ENCODE peak calls at places on chromosomes 2 and 18, in six cellular contexts. One of them, this sample, is unnamed.

GRCh38 chr18:71107220-71107619 is 818.4 kb downstream of the SOCS6 start:
- DNase-seq in CD4-positive, alpha-beta memory T cell: no peak
- DNase-seq in GM12891: no peak
- DNase-seq in foreskin fibroblast: no peak
- DNase-seq in NCI-H1694 treated with DMSO at 0.1 percent for 48 hours: no peak
- DNase-seq in T-helper 2 cell: no peak
- DNase-seq in this sample: no peak

GRCh38 chr2:70123051-70123828 is 36.0 kb downstream of the PCBP1 start:
- DNase-seq in foreskin fibroblast: peak
- DNase-seq in T-helper 2 cell: no peak
- DNase-seq in CD4-positive, alpha-beta memory T cell: no peak
- DNase-seq in GM12891: no peak
- DNase-seq in NCI-H1694 treated with DMSO at 0.1 percent for 48 hours: no peak
- DNase-seq in this sample: no peak

GRCh38 chr2:236049981-236050380 is 118.2 kb downstream of the GBX2 start:
- DNase-seq in GM12891: no peak
- DNase-seq in NCI-H1694 treated with DMSO at 0.1 percent for 48 hours: no peak
- DNase-seq in T-helper 2 cell: no peak
- DNase-seq in foreskin fibroblast: no peak
- DNase-seq in CD4-positive, alpha-beta memory T cell: peak
- DNase-seq in this sample: no peak

GRCh38 chr2:85445316-85446295 is 27.1 kb downstream of the SH2D6 start:
- DNase-seq in CD4-positive, alpha-beta memory T cell: no peak
- DNase-seq in NCI-H1694 treated with DMSO at 0.1 percent for 48 hours: peak
- DNase-seq in foreskin fibroblast: peak
- DNase-seq in GM12891: no peak
- DNase-seq in T-helper 2 cell: no peak
- DNase-seq in this sample: peak

GRCh38 chr2:238325694-238326093 is 5.4 kb downstream of the TRAF3IP1 start:
- DNase-seq in foreskin fibroblast: no peak
- DNase-seq in CD4-positive, alpha-beta memory T cell: no peak
- DNase-seq in T-helper 2 cell: no peak
- DNase-seq in GM12891: no peak
- DNase-seq in NCI-H1694 treated with DMSO at 0.1 percent for 48 hours: no peak
- DNase-seq in this sample: no peak

GRCh38 chr18:35776481-35776880 is 194.9 kb downstream of the GALNT1 start:
- DNase-seq in T-helper 2 cell: no peak
- DNase-seq in NCI-H1694 treated with DMSO at 0.1 percent for 48 hours: no peak
- DNase-seq in CD4-positive, alpha-beta memory T cell: no peak
- DNase-seq in GM12891: no peak
- DNase-seq in foreskin fibroblast: peak
- DNase-seq in this sample: no peak

GRCh38 chr2:54497738-54498680 is 41.9 kb downstream of the SPTBN1 start:
- DNase-seq in NCI-H1694 treated with DMSO at 0.1 percent for 48 hours: no peak
- DNase-seq in GM12891: no peak
- DNase-seq in T-helper 2 cell: no peak
- DNase-seq in foreskin fibroblast: peak
- DNase-seq in CD4-positive, alpha-beta memory T cell: no peak
- DNase-seq in this sample: no peak

GRCh38 chr2:189515264-189515663 is 65.3 kb downstream of the SLC40A1 start:
- DNase-seq in foreskin fibroblast: no peak
- DNase-seq in CD4-positive, alpha-beta memory T cell: no peak
- DNase-seq in GM12891: no peak
- DNase-seq in T-helper 2 cell: no peak
- DNase-seq in NCI-H1694 treated with DMSO at 0.1 percent for 48 hours: no peak
- DNase-seq in this sample: no peak

GRCh38 chr2:16653799-16654198 is 11.8 kb downstream of the CYRIA start:
- DNase-seq in NCI-H1694 treated with DMSO at 0.1 percent for 48 hours: no peak
- DNase-seq in T-helper 2 cell: no peak
- DNase-seq in GM12891: no peak
- DNase-seq in CD4-positive, alpha-beta memory T cell: no peak
- DNase-seq in foreskin fibroblast: no peak
- DNase-seq in this sample: no peak

GRCh38 chr18:7641813-7642212 is 74.7 kb downstream of the PTPRM start:
- DNase-seq in GM12891: no peak
- DNase-seq in NCI-H1694 treated with DMSO at 0.1 percent for 48 hours: no peak
- DNase-seq in foreskin fibroblast: no peak
- DNase-seq in CD4-positive, alpha-beta memory T cell: no peak
- DNase-seq in T-helper 2 cell: no peak
- DNase-seq in this sample: no peak

GRCh38 chr2:237479747-237480146 is 7.3 kb upstream of the MLPH start:
- DNase-seq in CD4-positive, alpha-beta memory T cell: no peak
- DNase-seq in T-helper 2 cell: no peak
- DNase-seq in NCI-H1694 treated with DMSO at 0.1 percent for 48 hours: peak
- DNase-seq in foreskin fibroblast: no peak
- DNase-seq in GM12891: no peak
- DNase-seq in this sample: no peak

GRCh38 chr2:206084468-206084869 is 1.5 kb downstream of the INO80D start:
- DNase-seq in GM12891: no peak
- DNase-seq in foreskin fibroblast: peak
- DNase-seq in NCI-H1694 treated with DMSO at 0.1 percent for 48 hours: peak
- DNase-seq in CD4-positive, alpha-beta memory T cell: peak
- DNase-seq in T-helper 2 cell: no peak
- DNase-seq in this sample: peak

GRCh38 chr2:21999522-21999921 is 875.8 kb downstream of the TDRD15 start:
- DNase-seq in NCI-H1694 treated with DMSO at 0.1 percent for 48 hours: no peak
- DNase-seq in GM12891: no peak
- DNase-seq in CD4-positive, alpha-beta memory T cell: no peak
- DNase-seq in foreskin fibroblast: no peak
- DNase-seq in T-helper 2 cell: no peak
- DNase-seq in this sample: no peak

GRCh38 chr2:178811901-178812300 is 4.7 kb upstream of the TTN start:
- DNase-seq in CD4-positive, alpha-beta memory T cell: no peak
- DNase-seq in NCI-H1694 treated with DMSO at 0.1 percent for 48 hours: no peak
- DNase-seq in GM12891: no peak
- DNase-seq in T-helper 2 cell: no peak
- DNase-seq in foreskin fibroblast: no peak
- DNase-seq in this sample: no peak

GRCh38 chr2:112627060-112628040 is 18.4 kb upstream of the SLC20A1 start:
- DNase-seq in NCI-H1694 treated with DMSO at 0.1 percent for 48 hours: no peak
- DNase-seq in T-helper 2 cell: no peak
- DNase-seq in CD4-positive, alpha-beta memory T cell: no peak
- DNase-seq in foreskin fibroblast: peak
- DNase-seq in GM12891: no peak
- DNase-seq in this sample: peak

GRCh38 chr2:222916229-222917197 is 55.7 kb downstream of the ACSL3 start:
- DNase-seq in foreskin fibroblast: peak
- DNase-seq in CD4-positive, alpha-beta memory T cell: no peak
- DNase-seq in NCI-H1694 treated with DMSO at 0.1 percent for 48 hours: no peak
- DNase-seq in T-helper 2 cell: no peak
- DNase-seq in GM12891: no peak
- DNase-seq in this sample: no peak

GRCh38 chr2:171834286-171834685 is 59.8 kb downstream of the SLC25A12 start:
- DNase-seq in NCI-H1694 treated with DMSO at 0.1 percent for 48 hours: no peak
- DNase-seq in CD4-positive, alpha-beta memory T cell: no peak
- DNase-seq in foreskin fibroblast: no peak
- DNase-seq in GM12891: no peak
- DNase-seq in T-helper 2 cell: no peak
- DNase-seq in this sample: no peak

GRCh38 chr2:134070281-134070731 is 183.6 kb upstream of the MGAT5 start:
- DNase-seq in NCI-H1694 treated with DMSO at 0.1 percent for 48 hours: no peak
- DNase-seq in CD4-positive, alpha-beta memory T cell: no peak
- DNase-seq in foreskin fibroblast: no peak
- DNase-seq in GM12891: no peak
- DNase-seq in T-helper 2 cell: no peak
- DNase-seq in this sample: no peak

GRCh38 chr18:11251229-11251890 is 102.0 kb upstream of the PIEZO2 start:
- DNase-seq in T-helper 2 cell: no peak
- DNase-seq in CD4-positive, alpha-beta memory T cell: no peak
- DNase-seq in NCI-H1694 treated with DMSO at 0.1 percent for 48 hours: no peak
- DNase-seq in foreskin fibroblast: peak
- DNase-seq in GM12891: no peak
- DNase-seq in this sample: no peak

GRCh38 chr2:240519396-240520142 is 38.2 kb downstream of the ANKMY1 start:
- DNase-seq in foreskin fibroblast: peak
- DNase-seq in GM12891: no peak
- DNase-seq in CD4-positive, alpha-beta memory T cell: no peak
- DNase-seq in NCI-H1694 treated with DMSO at 0.1 percent for 48 hours: no peak
- DNase-seq in T-helper 2 cell: no peak
- DNase-seq in this sample: no peak

GRCh38 chr2:141957827-141958440 is 172.9 kb downstream of the LRP1B start:
- DNase-seq in GM12891: no peak
- DNase-seq in foreskin fibroblast: peak
- DNase-seq in NCI-H1694 treated with DMSO at 0.1 percent for 48 hours: no peak
- DNase-seq in T-helper 2 cell: no peak
- DNase-seq in CD4-positive, alpha-beta memory T cell: no peak
- DNase-seq in this sample: no peak

GRCh38 chr2:63632382-63632781 is 43.6 kb downstream of the MDH1 start:
- DNase-seq in CD4-positive, alpha-beta memory T cell: no peak
- DNase-seq in NCI-H1694 treated with DMSO at 0.1 percent for 48 hours: no peak
- DNase-seq in foreskin fibroblast: no peak
- DNase-seq in T-helper 2 cell: no peak
- DNase-seq in GM12891: no peak
- DNase-seq in this sample: no peak

GRCh38 chr2:173397539-173397938 is 42.9 kb downstream of the CDCA7 start:
- DNase-seq in T-helper 2 cell: no peak
- DNase-seq in CD4-positive, alpha-beta memory T cell: no peak
- DNase-seq in foreskin fibroblast: no peak
- DNase-seq in NCI-H1694 treated with DMSO at 0.1 percent for 48 hours: peak
- DNase-seq in GM12891: no peak
- DNase-seq in this sample: no peak

GRCh38 chr2:144520718-144521487 is 984 bp upstream of the ZEB2 start:
- DNase-seq in foreskin fibroblast: peak
- DNase-seq in T-helper 2 cell: no peak
- DNase-seq in GM12891: no peak
- DNase-seq in NCI-H1694 treated with DMSO at 0.1 percent for 48 hours: no peak
- DNase-seq in CD4-positive, alpha-beta memory T cell: no peak
- DNase-seq in this sample: no peak

GRCh38 chr2:9373047-9373446 is 50.3 kb downstream of the ITGB1BP1 start:
- DNase-seq in GM12891: no peak
- DNase-seq in CD4-positive, alpha-beta memory T cell: no peak
- DNase-seq in foreskin fibroblast: no peak
- DNase-seq in NCI-H1694 treated with DMSO at 0.1 percent for 48 hours: no peak
- DNase-seq in T-helper 2 cell: no peak
- DNase-seq in this sample: no peak